ENCODE peak calls at places on chromosomes 6 and 20, in five cellular contexts. B is CD4-positive, alpha-beta memory T cell; I is Caco-2; Y is A673; S is heart right ventricle. N is an unnamed sample.

GRCh38 chr6:52662031-52662430 is 8.9 kb upstream of the TMEM14A start:
- DNase-seq in S (no peak), B (no peak), Y (no peak), I (no peak), N (no peak)

GRCh38 chr6:170235726-170236125 is 55.2 kb downstream of the DLL1 start:
- DNase-seq in S (no peak), Y (no peak), B (no peak), I (no peak), N (no peak)

GRCh38 chr6:159094444-159095252 is 49.9 kb upstream of the TAGAP start:
- DNase-seq in B (peak; percentile 48), I (no peak), S (no peak), Y (no peak), N (no peak)

GRCh38 chr6:56382416-56382940 is 135.1 kb upstream of the COL21A1 start:
- DNase-seq in S (no peak), I (no peak), Y (no peak), B (no peak), N (no peak)

GRCh38 chr20:59027746-59028320 is 4.3 kb downstream of the ATP5F1E start:
- DNase-seq in B (no peak), S (no peak), I (no peak), Y (no peak), N (no peak)

GRCh38 chr20:20535051-20535450 is 167.1 kb downstream of the INSM1 start:
- DNase-seq in Y (no peak), B (no peak), I (no peak), S (no peak), N (no peak)

GRCh38 chr6:110356778-110357177 is 1.4 kb downstream of the METTL24 start:
- DNase-seq in B (no peak), S (no peak), I (no peak), Y (peak; percentile 50), N (no peak)

GRCh38 chr6:4961322-4962168 is 42.3 kb downstream of the RPP40 start:
- DNase-seq in Y (no peak), I (no peak), S (no peak), B (no peak), N (no peak)

GRCh38 chr6:16749516-16750485 is 11.5 kb downstream of the ATXN1 start:
- DNase-seq in B (no peak), I (no peak), Y (no peak), S (no peak), N (no peak)

GRCh38 chr6:26260110-26260637 is 104.8 kb upstream of the BTN3A2 start:
- DNase-seq in I (peak; percentile 54), Y (no peak), S (no peak), B (no peak), N (no peak)

GRCh38 chr6:167590193-167590592 is 236.5 kb upstream of the AFDN start:
- DNase-seq in S (no peak), I (no peak), B (no peak), Y (no peak), N (no peak)

GRCh38 chr6:134257516-134257915 is 60.4 kb downstream of the SGK1 start:
- DNase-seq in S (no peak), B (no peak), Y (no peak), I (no peak), N (no peak)

GRCh38 chr6:24861934-24862333 is 63.2 kb upstream of the ARMH2 start:
- DNase-seq in I (no peak), Y (no peak), S (no peak), B (no peak), N (no peak)

GRCh38 chr6:24856954-24857670 is 58.4 kb upstream of the ARMH2 start:
- DNase-seq in S (no peak), Y (no peak), I (no peak), B (no peak), N (no peak)

GRCh38 chr6:24859132-24859531 is 60.4 kb upstream of the ARMH2 start:
- DNase-seq in B (no peak), Y (no peak), S (no peak), I (no peak), N (no peak)

GRCh38 chr6:24858154-24858801 is 59.6 kb upstream of the ARMH2 start:
- DNase-seq in Y (no peak), S (no peak), B (peak; percentile 69), I (no peak), N (no peak)

GRCh38 chr6:24859608-24860007 is 60.9 kb upstream of the ARMH2 start:
- DNase-seq in B (no peak), Y (peak; percentile 34), S (no peak), I (no peak), N (no peak)
- H3K4me1 ChIP-seq in B (peaks cover 91% of the 10 kb centered on the region), Y (peaks cover 5% of the 10 kb centered on the region), S (peaks cover 27% of the 10 kb centered on the region), I (no peaks in the 10 kb centered on the region), N (peaks cover 22% of the 10 kb centered on the region)

GRCh38 chr6:27294409-27294808 is 17.7 kb downstream of the POM121L2 start:
- DNase-seq in Y (no peak), I (peak; percentile 16), B (no peak), S (no peak), N (no peak)

GRCh38 chr6:27295301-27296079 is 16.6 kb downstream of the POM121L2 start:
- DNase-seq in I (peak; percentile 71), Y (peak; percentile 91), S (no peak), B (no peak), N (peak; percentile 75)

GRCh38 chr6:27290850-27291208 is 21.2 kb downstream of the POM121L2 start:
- DNase-seq in I (no peak), S (no peak), B (no peak), Y (no peak), N (no peak)

GRCh38 chr6:27296106-27296783 is 15.8 kb downstream of the POM121L2 start:
- DNase-seq in Y (peak; percentile 73), S (no peak), I (peak; percentile 64), B (no peak), N (no peak)

DNA sequence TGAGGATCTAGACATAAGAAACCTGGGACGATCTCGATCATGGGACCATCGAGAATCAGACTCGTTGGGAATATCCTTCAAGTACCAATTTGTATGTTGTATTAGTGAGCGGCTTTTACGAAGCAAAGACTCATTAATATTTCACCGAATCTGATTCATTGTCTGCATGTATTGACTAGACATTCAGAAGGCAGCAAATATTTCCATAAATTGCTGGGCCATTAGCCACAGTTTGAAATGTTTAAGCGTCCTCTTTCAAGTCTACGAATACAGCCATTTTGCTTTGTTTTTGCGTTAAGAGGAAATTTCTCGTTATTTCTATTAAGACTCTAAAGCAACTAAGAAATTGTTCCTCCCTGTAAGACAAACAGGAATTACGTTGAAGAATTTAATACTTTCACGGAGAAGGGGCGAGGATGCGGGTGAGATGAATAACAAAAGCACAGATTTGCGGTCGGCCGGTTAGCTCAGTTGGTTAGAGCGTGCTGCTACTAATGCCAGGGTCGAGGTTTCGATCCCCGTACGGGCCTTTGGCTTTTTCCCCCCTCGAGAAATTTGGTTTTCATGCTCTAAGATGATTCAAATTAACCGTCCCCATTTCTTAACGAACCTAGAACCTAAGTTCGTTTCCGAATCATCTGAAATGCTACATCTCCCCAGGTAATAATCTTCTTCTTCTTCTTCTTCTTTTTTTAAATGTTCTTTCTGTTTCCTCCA is 18.5 kb downstream of the POM121L2 start:
- DNase-seq in B (no peak), S (no peak), Y (peak; percentile 69), I (peak; percentile 73), N (no peak)
- H3K9me3 ChIP-seq in B (no peaks in the 10 kb centered on the region), S (peaks cover 9% of the 10 kb centered on the region), Y (no peaks in the 10 kb centered on the region), I (no peaks in the 10 kb centered on the region), N (no peaks in the 10 kb centered on the region)

GRCh38 chr6:11479296-11479695 is 58.3 kb upstream of the TMEM170B start:
- DNase-seq in B (no peak), Y (no peak), I (no peak), S (no peak), N (no peak)
- H3K4me1 ChIP-seq in B (no peaks in the 10 kb centered on the region), Y (no peaks in the 10 kb centered on the region), I (peaks cover 5% of the 10 kb centered on the region), S (peaks cover 13% of the 10 kb centered on the region), N (no peaks in the 10 kb centered on the region)

GRCh38 chr20:49288250-49288751 is 10.4 kb upstream of the ZNFX1 start:
- DNase-seq in S (no peak), I (no peak), Y (no peak), B (no peak), N (no peak)
- H3K9me3 ChIP-seq in S (no peaks in the 10 kb centered on the region), I (peaks cover 36% of the 10 kb centered on the region), Y (peaks cover 23% of the 10 kb centered on the region), B (peaks cover 12% of the 10 kb centered on the region), N (peaks cover 7% of the 10 kb centered on the region)

GRCh38 chr20:17709361-17710293 is 9.9 kb downstream of the BANF2 start:
- DNase-seq in B (no peak), S (no peak), I (peak; percentile 50), Y (no peak), N (no peak)
- H3K4me1 ChIP-seq in B (no peaks in the 10 kb centered on the region), S (peaks cover 21% of the 10 kb centered on the region), I (peaks cover 78% of the 10 kb centered on the region), Y (peaks cover 9% of the 10 kb centered on the region), N (no peaks in the 10 kb centered on the region)

GRCh38 chr20:41601742-41602141 is 16.4 kb downstream of the CHD6 start:
- DNase-seq in I (no peak), B (no peak), Y (no peak), S (no peak), N (no peak)

GRCh38 chr20:41600926-41601631 is 17.1 kb downstream of the CHD6 start:
- DNase-seq in S (no peak), Y (no peak), B (no peak), I (no peak), N (no peak)

GRCh38 chr20:41594514-41595322 is 23.5 kb downstream of the CHD6 start:
- DNase-seq in B (no peak), S (no peak), Y (no peak), I (no peak), N (no peak)

GRCh38 chr20:41599699-41600104 is 18.5 kb downstream of the CHD6 start:
- DNase-seq in S (no peak), Y (no peak), I (no peak), B (no peak), N (no peak)

GRCh38 chr20:41598719-41599118 is 19.5 kb downstream of the CHD6 start:
- DNase-seq in Y (no peak), S (no peak), B (no peak), I (no peak), N (no peak)
- H3K9me3 ChIP-seq in Y (peaks cover 70% of the 10 kb centered on the region), S (peaks cover 12% of the 10 kb centered on the region), B (no peaks in the 10 kb centered on the region), I (peaks cover 56% of the 10 kb centered on the region), N (peaks cover 16% of the 10 kb centered on the region)

GRCh38 chr6:13422601-13423247 is 64.7 kb downstream of the GFOD1 start:
- DNase-seq in I (no peak), B (no peak), S (no peak), Y (peak; percentile 92), N (no peak)
- H3K4me1 ChIP-seq in I (no peaks in the 10 kb centered on the region), B (peaks cover 5% of the 10 kb centered on the region), S (peaks cover 100% of the 10 kb centered on the region), Y (peaks cover 41% of the 10 kb centered on the region), N (peaks cover 10% of the 10 kb centered on the region)

DNA sequence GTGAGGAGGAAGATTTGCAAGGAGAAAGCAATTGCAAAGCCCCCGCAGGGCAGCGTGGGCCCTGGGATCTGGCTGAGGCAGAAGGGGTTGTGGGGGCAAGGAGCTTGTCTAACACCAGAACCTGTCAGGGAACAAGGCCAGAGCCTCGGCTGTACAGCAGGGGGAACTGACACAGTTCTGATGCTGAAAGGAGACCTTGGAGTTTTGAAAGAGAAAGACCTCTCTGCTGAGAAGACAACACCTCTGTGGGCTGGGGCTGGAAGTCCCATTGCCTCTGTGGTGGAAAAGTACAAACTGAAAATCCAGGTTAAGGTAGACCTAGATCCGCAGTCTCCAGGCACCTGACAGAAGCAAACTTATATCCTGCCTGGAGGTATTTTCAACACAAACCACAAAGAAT is 86.9 kb upstream of the CST7 start:
- DNase-seq in Y (no peak), B (no peak), S (no peak), I (no peak), N (no peak)
- H3K9me3 ChIP-seq in Y (peaks cover 20% of the 10 kb centered on the region), B (no peaks in the 10 kb centered on the region), S (no peaks in the 10 kb centered on the region), I (peaks cover 29% of the 10 kb centered on the region), N (peaks cover 7% of the 10 kb centered on the region)

GRCh38 chr20:5550738-5551529 is 199.3 kb upstream of the SHLD1 start:
- DNase-seq in B (no peak), I (no peak), Y (no peak), S (no peak), N (no peak)
- H3K4me1 ChIP-seq in B (no peaks in the 10 kb centered on the region), I (no peaks in the 10 kb centered on the region), Y (no peaks in the 10 kb centered on the region), S (peaks cover 4% of the 10 kb centered on the region), N (no peaks in the 10 kb centered on the region)

N was measured in keratinocyte.